ENCODE peak calls at places on chromosome 21, in five cellular contexts. Q, S, W, N and E are unnamed samples.

GRCh38 chr21:17550671-17551308 is 37.9 kb downstream of the CXADR start:
- DNase-seq in Q (no peak), S (no peak), W (no peak), N (no peak), E (no peak)

GRCh38 chr21:32545948-32546441 is 39.3 kb downstream of the TCP10L start:
- DNase-seq in Q (no peak), S (peak; percentile 35), W (no peak), N (peak; percentile 8), E (no peak)

GRCh38 chr21:16084776-16085364 is 355.1 kb downstream of the USP25 start:
- DNase-seq in Q (peak; percentile 89), S (peak; percentile 79), W (no peak), N (no peak), E (no peak)

GRCh38 chr21:35149698-35150097 is 100.6 kb upstream of the RUNX1 start:
- DNase-seq in Q (no peak), S (no peak), W (no peak), N (peak; percentile 84), E (no peak)

GRCh38 chr21:33206771-33207290 is 22.9 kb upstream of the IFNAR2 start:
- DNase-seq in Q (no peak), S (no peak), W (no peak), N (no peak), E (no peak)

GRCh38 chr21:33949516-33950424 is 34.2 kb upstream of the ATP5PO start:
- DNase-seq in Q (no peak), S (no peak), W (no peak), N (no peak), E (no peak)

GRCh38 chr21:33063907-33064622 is 5.9 kb upstream of the OLIG1 start:
- DNase-seq in Q (no peak), S (no peak), W (peak; percentile 22), N (no peak), E (no peak)

GRCh38 chr21:31922881-31923280 is 50.1 kb downstream of the HUNK start:
- DNase-seq in Q (no peak), S (no peak), W (no peak), N (no peak), E (no peak)

GRCh38 chr21:38352536-38353219 is 95.9 kb downstream of the KCNJ15 start:
- DNase-seq in Q (peak; percentile 91), S (peak; percentile 88), W (peak; percentile 81), N (peak; percentile 69), E (peak; percentile 63)

GRCh38 chr21:28899744-28900143 is 92.9 kb downstream of the LTN1 start:
- DNase-seq in Q (no peak), S (no peak), W (no peak), N (peak; percentile 24), E (no peak)

GRCh38 chr21:16770279-16770678 is 742.6 kb upstream of the CXADR start:
- DNase-seq in Q (no peak), S (peak; percentile 12), W (no peak), N (no peak), E (no peak)

GRCh38 chr21:15514073-15514946 is 215.5 kb upstream of the USP25 start:
- DNase-seq in Q (no peak), S (no peak), W (no peak), N (no peak), E (peak; percentile 52)

GRCh38 chr21:34836103-34836932 is 167.5 kb downstream of the CLIC6 start:
- DNase-seq in Q (peak; percentile 94), S (peak; percentile 100), W (no peak), N (peak; percentile 94), E (no peak)

GRCh38 chr21:18030248-18030647 is 211.1 kb upstream of the C21orf91 start:
- DNase-seq in Q (no peak), S (no peak), W (no peak), N (peak; percentile 16), E (no peak)

GRCh38 chr21:34544032-34544496 is 32.1 kb upstream of the KCNE1 start:
- DNase-seq in Q (no peak), S (peak; percentile 72), W (peak; percentile 76), N (peak; percentile 74), E (no peak)

GRCh38 chr21:26451014-26451740 is 121.9 kb downstream of the CYYR1 start:
- DNase-seq in Q (no peak), S (no peak), W (no peak), N (peak; percentile 43), E (no peak)

GRCh38 chr21:16389622-16390021 is 659.8 kb downstream of the USP25 start:
- DNase-seq in Q (no peak), S (no peak), W (no peak), N (no peak), E (no peak)

GRCh38 chr21:29938968-29939858 is 583 bp downstream of the GRIK1 start:
- DNase-seq in Q (peak; percentile 80), S (peak; percentile 9), W (peak; percentile 38), N (no peak), E (peak; percentile 12)

GRCh38 chr21:25834376-25834775 is 99.6 kb downstream of the GABPA start:
- DNase-seq in Q (no peak), S (no peak), W (no peak), N (peak; percentile 63), E (no peak)

GRCh38 chr21:34730194-34730593 is 61.4 kb downstream of the CLIC6 start:
- DNase-seq in Q (no peak), S (no peak), W (no peak), N (no peak), E (no peak)

GRCh38 chr21:34603710-34604057 is 11.2 kb downstream of the RCAN1 start:
- DNase-seq in Q (no peak), S (no peak), W (no peak), N (no peak), E (no peak)

GRCh38 chr21:38243732-38244406 is 12.9 kb upstream of the KCNJ15 start:
- DNase-seq in Q (no peak), S (no peak), W (no peak), N (no peak), E (peak; percentile 30)

GRCh38 chr21:28822882-28823335 is 169.8 kb downstream of the LTN1 start:
- DNase-seq in Q (no peak), S (no peak), W (no peak), N (no peak), E (no peak)

GRCh38 chr21:29237110-29238051 is 61.3 kb upstream of the BACH1 start:
- DNase-seq in Q (no peak), S (no peak), W (no peak), N (no peak), E (no peak)

GRCh38 chr21:15706686-15707085 is 23.1 kb upstream of the USP25 start:
- DNase-seq in Q (no peak), S (peak; percentile 89), W (no peak), N (peak; percentile 93), E (no peak)

GRCh38 chr21:29208666-29209059 is 78.2 kb downstream of the MAP3K7CL start:
- DNase-seq in Q (no peak), S (peak; percentile 81), W (no peak), N (no peak), E (peak; percentile 26)

GRCh38 chr21:41048636-41049035 is 119.3 kb upstream of the BACE2 start:
- DNase-seq in Q (no peak), S (no peak), W (no peak), N (no peak), E (no peak)

GRCh38 chr21:41045534-41046268 is 122.3 kb upstream of the BACE2 start:
- DNase-seq in Q (no peak), S (no peak), W (peak; percentile 45), N (no peak), E (no peak)

GRCh38 chr21:41048141-41048540 is 119.8 kb upstream of the BACE2 start:
- DNase-seq in Q (no peak), S (no peak), W (no peak), N (no peak), E (no peak)

GRCh38 chr21:41043008-41043407 is 125.0 kb upstream of the BACE2 start:
- DNase-seq in Q (no peak), S (no peak), W (no peak), N (no peak), E (no peak)
- TF ChIP-seq CTCF in Q (no peak), S (no peak), W (no peak), N (peak; percentile 30), E (no peak)

DNA sequence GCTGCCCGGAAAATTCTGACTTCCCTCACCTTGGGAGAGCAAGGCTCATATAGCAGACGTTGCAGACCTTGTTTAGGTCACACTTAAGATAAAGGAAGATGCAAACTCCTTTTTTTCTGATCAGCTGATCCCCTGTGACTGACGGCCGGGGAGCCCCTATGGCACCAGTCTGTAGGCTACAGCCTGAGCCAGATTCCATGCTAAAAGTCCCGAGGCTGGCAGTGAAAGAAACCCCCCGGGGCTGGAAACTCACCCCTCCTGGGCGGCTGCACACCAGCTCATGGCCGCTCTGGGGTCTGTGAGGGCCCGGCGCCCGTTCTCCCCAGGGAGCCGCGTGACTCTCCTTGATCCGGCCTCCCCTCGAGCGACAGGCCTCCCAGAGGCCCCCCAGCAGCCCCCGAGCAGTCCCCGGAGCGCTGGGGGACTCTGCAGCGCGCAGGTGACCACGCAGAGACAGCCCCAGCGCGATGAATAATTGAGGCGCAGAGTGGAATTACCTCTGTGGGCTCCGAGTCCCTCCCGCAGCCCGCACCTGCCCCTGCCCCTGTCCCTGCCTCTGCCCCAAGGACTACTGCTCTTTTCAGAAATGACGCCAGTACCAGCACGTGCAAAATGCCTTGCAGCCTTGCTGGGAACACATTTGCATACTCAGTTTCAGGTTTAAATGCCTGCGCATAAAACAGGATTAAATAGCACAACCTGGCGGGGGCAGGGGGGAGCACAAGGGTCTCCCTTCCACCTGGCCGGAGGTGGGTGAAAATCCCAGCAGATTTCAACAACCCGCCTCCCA is 62.6 kb upstream of the CLDN14 start:
- DNase-seq in Q (peak; percentile 66), S (no peak), W (no peak), N (no peak), E (peak; percentile 82)
- TF ChIP-seq CTCF in Q (no peak), S (no peak), W (peak; percentile 17), N (peak; percentile 23), E (peak; percentile 45)

GRCh38 chr21:39386899-39387298 is 38.0 kb upstream of the HMGN1 start:
- DNase-seq in Q (peak; percentile 48), S (no peak), W (no peak), N (no peak), E (no peak)

GRCh38 chr21:39388038-39388810 is 39.3 kb upstream of the HMGN1 start:
- DNase-seq in Q (peak; percentile 98), S (peak; percentile 82), W (peak; percentile 97), N (peak; percentile 79), E (peak; percentile 93)

GRCh38 chr21:39387461-39388037 is 38.7 kb upstream of the HMGN1 start:
- DNase-seq in Q (peak; percentile 98), S (peak; percentile 73), W (peak; percentile 95), N (peak; percentile 69), E (peak; percentile 95)

GRCh38 chr21:39390212-39390765 is 41.4 kb upstream of the HMGN1 start:
- DNase-seq in Q (peak; percentile 75), S (no peak), W (no peak), N (no peak), E (no peak)

GRCh38 chr21:39388811-39389155 is 39.9 kb upstream of the HMGN1 start:
- DNase-seq in Q (no peak), S (no peak), W (no peak), N (no peak), E (no peak)
- TF ChIP-seq CTCF in Q (no peak), S (no peak), W (no peak), N (no peak), E (no peak)

GRCh38 chr21:36964398-36964797 is 2.1 kb downstream of the HLCS start:
- DNase-seq in Q (no peak), S (no peak), W (no peak), N (no peak), E (no peak)

GRCh38 chr21:36964832-36965719 is 1.4 kb downstream of the HLCS start:
- DNase-seq in Q (no peak), S (no peak), W (no peak), N (no peak), E (no peak)

GRCh38 chr21:36965720-36966065 is 776 bp downstream of the HLCS start:
- DNase-seq in Q (no peak), S (no peak), W (no peak), N (no peak), E (no peak)

GRCh38 chr21:36966846-36967657 is 583 bp upstream of the HLCS start:
- DNase-seq in Q (no peak), S (peak; percentile 43), W (peak; percentile 65), N (no peak), E (no peak)

GRCh38 chr21:36966066-36966845 is at the start of gene HLCS:
- DNase-seq in Q (peak; percentile 92), S (peak; percentile 63), W (peak; percentile 65), N (peak; percentile 69), E (peak; percentile 90)
- TF ChIP-seq CTCF in Q (no peak), S (peak; percentile 13), W (peak; percentile 18), N (peak; percentile 36), E (peak; percentile 53)